ENCODE peak calls at places on chromosome 19, in ten cellular contexts. B is activated CD4-positive, alpha-beta T cell treated with anti-CD3 and anti-CD28 coated beads, Interleukin-2, amount 50 U/mL, for 24 hours; T is Peyer's patch; C is stimulated activated CD4-positive, alpha-beta T cell treated with anti-CD3 and anti-CD28 coated beads, Interleukin-4, amount 100 ng/mL, for 1 hour; J is substantia nigra; S is endothelial cell; H is suprapubic skin; O is activated effector memory CD4-positive, alpha-beta T cell treated with Interleukin-2 at 50 U/mL for 16 hours; P is heart right ventricle; W is NCI-H146. X is an unnamed sample.

GRCh38 chr19:10078329-10078728 is 7.8 kb upstream of the SHFL start:
- DNase-seq in P (no peak), H (no peak), J (no peak), B (no peak), O (no peak), C (no peak), T (no peak), S (no peak), W (no peak), X (no peak)

GRCh38 chr19:45440873-45441654 is 17.3 kb upstream of the ERCC1 start:
- DNase-seq in S (peak), W (no peak), P (no peak), J (no peak), B (no peak), T (no peak), H (no peak), O (no peak), C (no peak), X (no peak)

GRCh38 chr19:55447421-55448174 is 4.5 kb upstream of the SHISA7 start:
- DNase-seq in P (no peak), T (no peak), W (peak), S (no peak), C (no peak), B (no peak), J (no peak), O (no peak), H (no peak), X (no peak)

GRCh38 chr19:53511933-53512374 is 26.0 kb upstream of the ZNF331 start:
- DNase-seq in O (peak), C (peak), P (peak), W (peak), B (no peak), T (peak), H (no peak), J (no peak), S (peak), X (peak)

GRCh38 chr19:45076029-45076850 is at the start of gene ZNF296:
- DNase-seq in C (peak), J (no peak), P (peak), T (peak), O (peak), S (peak), W (peak), B (peak), H (peak), X (peak)

GRCh38 chr19:2551864-2552185 is 75.9 kb downstream of the GADD45B start:
- DNase-seq in W (no peak), J (no peak), B (no peak), C (no peak), T (no peak), O (no peak), P (no peak), H (no peak), S (no peak), X (no peak)

GRCh38 chr19:13208131-13208963 is 58.1 kb downstream of the IER2 start:
- DNase-seq in J (no peak), W (no peak), P (no peak), B (peak), S (no peak), T (peak), H (no peak), O (peak), C (peak), X (peak)

GRCh38 chr19:17497149-17497798 is 14.2 kb upstream of the PGLS start:
- DNase-seq in T (no peak), S (no peak), B (no peak), H (no peak), W (no peak), C (no peak), P (no peak), O (no peak), J (no peak), X (no peak)

GRCh38 chr19:55549500-55550320 is 4.4 kb upstream of the SBK3 start:
- DNase-seq in S (peak), W (peak), C (no peak), B (no peak), J (no peak), P (no peak), H (no peak), O (no peak), T (no peak), X (no peak)

GRCh38 chr19:2728783-2729387 is 7.7 kb upstream of the DIRAS1 start:
- DNase-seq in P (no peak), J (no peak), O (no peak), H (peak), C (no peak), W (no peak), T (no peak), S (no peak), B (no peak), X (no peak)

GRCh38 chr19:6261883-6262282 is 17.9 kb downstream of the MLLT1 start:
- DNase-seq in J (no peak), W (no peak), B (no peak), S (no peak), T (no peak), O (no peak), C (no peak), H (no peak), P (no peak), X (no peak)

GRCh38 chr19:11848594-11849263 is at the start of gene ZNF439:
- DNase-seq in J (peak), H (peak), P (peak), O (peak), B (peak), C (peak), W (peak), S (no peak), T (peak), X (peak)

GRCh38 chr19:36152886-36153525 is 759 bp upstream of the COX7A1 start:
- DNase-seq in S (no peak), W (no peak), T (no peak), J (no peak), O (no peak), P (no peak), C (no peak), B (no peak), H (no peak), X (no peak)

GRCh38 chr19:43380008-43380407 is 26.5 kb downstream of the CD177 start:
- DNase-seq in W (no peak), T (no peak), B (no peak), H (peak), S (no peak), O (no peak), J (no peak), C (no peak), P (no peak), X (peak)

GRCh38 chr19:13033819-13034611 is 38.7 kb downstream of the NFIX start:
- DNase-seq in H (no peak), T (peak), O (no peak), C (peak), P (peak), B (no peak), J (peak), W (peak), S (peak), X (peak)

GRCh38 chr19:39327990-39328705 is 7.5 kb upstream of the LRFN1 start:
- DNase-seq in W (peak), T (peak), C (peak), J (peak), P (peak), H (peak), S (peak), O (peak), B (peak), X (peak)

GRCh38 chr19:42850981-42851717 is 28.4 kb downstream of the PSG1 start:
- DNase-seq in W (no peak), O (no peak), T (peak), B (no peak), H (no peak), C (no peak), J (no peak), P (peak), S (no peak), X (no peak)

GRCh38 chr19:12782424-12783225 is 7.3 kb upstream of the HOOK2 start:
- DNase-seq in B (peak), H (peak), P (peak), S (peak), W (peak), J (peak), O (peak), C (peak), T (peak), X (peak)

GRCh38 chr19:45629704-45630103 is 9.5 kb downstream of the EML2 start:
- DNase-seq in S (no peak), W (no peak), O (no peak), T (no peak), C (no peak), P (no peak), J (no peak), H (no peak), B (no peak), X (no peak)

GRCh38 chr19:52170863-52171320 is 529 bp downstream of the ZNF836 start:
- DNase-seq in P (peak), B (no peak), H (no peak), T (no peak), O (no peak), W (peak), S (peak), C (no peak), J (no peak), X (peak)

GRCh38 chr19:22616659-22617058 is 17.5 kb upstream of the ZNF492 start:
- DNase-seq in J (no peak), T (no peak), P (no peak), S (no peak), C (no peak), O (no peak), W (no peak), H (no peak), B (no peak), X (no peak)

GRCh38 chr19:50508850-50509190 is 2.2 kb downstream of the JOSD2 start:
- DNase-seq in B (no peak), T (no peak), C (no peak), W (no peak), O (no peak), J (no peak), P (no peak), H (no peak), S (no peak), X (no peak)

GRCh38 chr19:49746206-49746958 is 16.7 kb downstream of the TSKS start:
- DNase-seq in T (peak), H (peak), W (no peak), P (peak), S (no peak), J (no peak), B (no peak), C (peak), O (no peak), X (peak)

GRCh38 chr19:7900931-7901330 is 2.7 kb upstream of the MAP2K7 start:
- DNase-seq in S (no peak), W (no peak), T (no peak), P (no peak), O (no peak), H (no peak), J (no peak), C (no peak), B (no peak), X (no peak)

GRCh38 chr19:14383898-14384669 is 2.8 kb downstream of the ADGRE5 start:
- DNase-seq in C (peak), J (no peak), H (no peak), B (no peak), O (peak), T (peak), S (no peak), P (no peak), W (no peak), X (no peak)

GRCh38 chr19:400976-401835 is 7.7 kb downstream of the C2CD4C start:
- DNase-seq in W (no peak), B (no peak), J (no peak), H (peak), C (no peak), O (no peak), T (no peak), S (no peak), P (no peak), X (peak)

GRCh38 chr19:41299755-41300089 is 10.2 kb upstream of the CCDC97 start:
- DNase-seq in J (no peak), C (peak), P (peak), W (no peak), S (no peak), T (peak), O (no peak), B (no peak), H (no peak), X (no peak)

GRCh38 chr19:4521170-4521887 is 3.0 kb upstream of the PLIN4 start:
- DNase-seq in J (no peak), T (no peak), H (no peak), P (no peak), B (no peak), O (no peak), W (no peak), C (no peak), S (no peak), X (no peak)

GRCh38 chr19:5977222-5977784 is 637 bp downstream of the RANBP3 start:
- DNase-seq in J (no peak), W (no peak), H (no peak), P (no peak), S (no peak), T (no peak), B (no peak), O (no peak), C (peak), X (no peak)

GRCh38 chr19:29232315-29232852 is 19.4 kb upstream of the UQCRFS1 start:
- DNase-seq in O (no peak), C (no peak), P (no peak), T (no peak), J (no peak), W (no peak), B (no peak), S (no peak), H (no peak), X (no peak)

GRCh38 chr19:49056101-49056901 is 1.2 kb downstream of the CGB7 start:
- DNase-seq in S (peak), P (peak), J (no peak), T (peak), C (peak), B (peak), H (no peak), O (peak), W (peak), X (peak)

GRCh38 chr19:6100284-6100915 is 9.9 kb downstream of the RFX2 start:
- DNase-seq in T (no peak), C (peak), J (no peak), P (peak), S (no peak), B (peak), O (peak), H (no peak), W (no peak), X (no peak)

GRCh38 chr19:58056261-58056660 is 2.8 kb upstream of the ZNF135 start:
- DNase-seq in C (no peak), T (no peak), S (no peak), W (no peak), J (no peak), B (no peak), O (no peak), P (no peak), H (no peak), X (no peak)

GRCh38 chr19:50046649-50047503 is 21.1 kb downstream of the ZNF473 start:
- DNase-seq in B (peak), J (peak), P (peak), T (peak), O (peak), H (peak), C (peak), W (peak), S (no peak), X (peak)

GRCh38 chr19:32041681-32042292 is 303.6 kb upstream of the ZNF507 start:
- DNase-seq in T (no peak), H (no peak), B (no peak), C (peak), J (no peak), S (peak), W (no peak), O (no peak), P (peak), X (peak)

GRCh38 chr19:2469102-2469914 is 6.6 kb upstream of the GADD45B start:
- DNase-seq in B (no peak), C (peak), O (no peak), J (no peak), S (no peak), H (no peak), T (no peak), W (no peak), P (no peak), X (no peak)